ENCODE peak calls at places on chromosomes 13 and 19, in nine cellular contexts. N is thoracic aorta; T is lower lobe of right lung; O is PC-3; B is ascending aorta; Z is suprapubic skin; L is CD8-positive, alpha-beta T cell; Q is mucosa of descending colon; H is uterus. A is an unnamed sample. For H3K4me1, the result is how much of the 10 kb centered on the place peaks cover.

GRCh38 chr13:37014609-37015008 is 14.0 kb downstream of the EXOSC8 start:
- DNase-seq in N (no peak), T (no peak), O (no peak), B (no peak), Z (no peak), L (no peak), Q (no peak), H (no peak), A (no peak)

GRCh38 chr19:35539850-35540249 is 5.6 kb upstream of the TMEM147 start:
- DNase-seq in N (no peak), T (no peak), O (no peak), B (no peak), Z (no peak), L (no peak), Q (no peak), H (no peak), A (no peak)

GRCh38 chr13:37059848-37060192 is 332 bp upstream of the SUPT20H start:
- DNase-seq in N (no peak), T (no peak), O (no peak), B (no peak), Z (no peak), L (no peak), Q (no peak), H (no peak), A (no peak)

GRCh38 chr13:87656311-87656710 is 14.9 kb upstream of the SLITRK5 start:
- DNase-seq in N (no peak), T (no peak), O (peak), B (no peak), Z (no peak), L (no peak), Q (no peak), H (no peak), A (no peak)

GRCh38 chr19:3440082-3440481 is 40.2 kb downstream of the SMIM24 start:
- DNase-seq in N (no peak), T (peak), O (peak), B (no peak), Z (no peak), L (peak), Q (peak), H (no peak), A (no peak)

GRCh38 chr19:2242092-2242537 is 5.5 kb downstream of the SF3A2 start:
- DNase-seq in N (no peak), T (no peak), O (no peak), B (no peak), Z (no peak), L (no peak), Q (no peak), H (no peak), A (no peak)

GRCh38 chr19:18636183-18636968 is 452 bp upstream of the KLHL26 start:
- DNase-seq in N (peak), T (peak), O (peak), B (peak), Z (peak), L (peak), Q (peak), H (peak), A (peak)

GRCh38 chr19:41352609-41353465 is 885 bp downstream of the TGFB1 start:
- DNase-seq in N (no peak), T (peak), O (peak), B (peak), Z (no peak), L (peak), Q (peak), H (peak), A (peak)

GRCh38 chr13:105207586-105208293 is 1327.7 kb downstream of the EFNB2 start:
- DNase-seq in N (no peak), T (no peak), O (no peak), B (no peak), Z (no peak), L (no peak), Q (no peak), H (no peak), A (no peak)

GRCh38 chr13:51995677-51996551 is 15.3 kb downstream of the ATP7B start:
- DNase-seq in N (no peak), T (no peak), O (no peak), B (no peak), Z (no peak), L (no peak), Q (peak), H (no peak), A (no peak)

GRCh38 chr19:34278783-34279182 is 24.4 kb downstream of the GARRE1 start:
- DNase-seq in N (no peak), T (no peak), O (no peak), B (no peak), Z (no peak), L (no peak), Q (no peak), H (no peak), A (no peak)

DNA sequence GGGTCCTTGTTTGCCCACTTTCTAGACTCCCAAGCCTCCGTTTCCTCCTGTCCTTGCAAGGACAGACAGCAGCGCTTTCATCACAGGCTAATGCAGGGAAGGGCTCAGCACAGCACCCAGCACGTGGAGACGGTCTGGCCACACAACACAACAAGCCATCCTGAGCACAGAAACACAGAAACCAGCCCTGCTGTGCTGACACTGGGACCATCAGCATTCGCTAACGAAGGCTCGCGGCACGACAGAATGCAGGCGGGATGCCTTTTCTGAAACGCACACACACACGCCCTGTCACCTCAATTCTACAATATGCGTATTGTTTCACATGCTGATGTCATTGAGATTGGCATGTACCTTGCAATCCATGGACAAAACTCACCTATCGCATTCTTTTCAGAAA is 12.9 kb downstream of the AKT2 start:
- DNase-seq in N (no peak), T (no peak), O (no peak), B (no peak), Z (no peak), L (no peak), Q (no peak), H (no peak), A (no peak)
- H3K4me1 ChIP-seq in N (under half), T (under half), O (under half), B (under half), Z (under half), L (under half), Q (under half), H (under half), A (under half)

DNA sequence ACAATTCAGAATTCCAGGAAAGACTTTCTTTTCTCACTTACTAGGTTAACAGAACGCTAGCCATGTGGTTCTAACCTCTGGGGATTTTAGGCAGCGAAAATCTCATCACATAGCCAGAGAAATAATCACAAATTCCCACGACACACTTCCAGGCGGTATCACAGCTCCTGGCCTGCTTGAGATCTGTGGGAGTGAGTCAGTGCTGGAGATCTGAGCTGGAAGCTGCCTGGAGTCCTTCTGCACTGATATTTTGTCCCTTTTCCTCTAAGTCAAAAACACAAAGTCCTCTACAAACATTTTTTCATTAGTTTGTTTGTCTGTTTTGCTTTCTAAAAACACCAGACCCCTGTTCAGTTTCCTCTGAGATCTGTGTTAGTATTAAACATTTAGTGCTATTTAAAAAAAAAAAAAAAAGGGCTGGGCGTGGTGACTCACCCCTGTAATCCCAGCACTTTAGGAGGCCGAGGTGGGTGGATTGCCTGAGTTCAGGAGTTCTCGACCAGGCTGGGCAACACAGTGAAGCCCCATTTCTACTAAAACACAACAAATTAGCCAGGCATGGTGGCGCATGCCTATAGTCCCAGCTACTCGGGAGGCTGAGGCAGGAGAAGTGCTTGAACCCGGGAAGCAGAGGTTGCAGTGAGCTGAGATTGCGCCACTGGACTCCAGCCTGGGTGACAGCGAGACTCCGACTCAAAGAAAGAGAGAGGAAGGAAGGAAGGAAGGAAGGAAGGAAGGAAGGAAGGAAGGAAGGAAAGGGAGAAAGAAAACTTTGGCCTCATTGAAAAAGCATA is 12.2 kb upstream of the UBE2L5 start:
- DNase-seq in N (no peak), T (no peak), O (peak), B (peak), Z (no peak), L (no peak), Q (no peak), H (peak), A (no peak)
- H3K4me3 ChIP-seq in N (no peak), T (no peak), O (no peak), B (no peak), Z (no peak), L (no peak), Q (no peak), H (no peak), A (no peak)

GRCh38 chr19:10517361-10517759 is at the start of gene S1PR5:
- DNase-seq in N (no peak), T (no peak), O (no peak), B (no peak), Z (no peak), L (no peak), Q (no peak), H (no peak), A (peak)
- TF ChIP-seq CTCF in N (no peak), T (no peak), O (peak), B (no peak), Z (no peak), L (no peak), Q (no peak), H (no peak), A (no peak)

GRCh38 chr13:98504371-98504963 is 72.4 kb downstream of the STK24 start:
- DNase-seq in N (no peak), T (no peak), O (no peak), B (no peak), Z (no peak), L (no peak), Q (no peak), H (no peak), A (peak)
- H3K4me1 ChIP-seq in N (under half), T (half or more), O (under half), B (under half), Z (half or more), L (under half), Q (half or more), H (under half), A (half or more)

GRCh38 chr19:38316477-38317067 is 825 bp upstream of the YIF1B start:
- DNase-seq in N (no peak), T (no peak), O (no peak), B (no peak), Z (no peak), L (no peak), Q (no peak), H (no peak), A (no peak)

GRCh38 chr19:38315657-38316476 is at the start of gene YIF1B:
- DNase-seq in N (peak), T (peak), O (peak), B (peak), Z (peak), L (peak), Q (peak), H (peak), A (peak)

GRCh38 chr19:38318595-38319142 is 976 bp upstream of the KCNK6 start:
- DNase-seq in N (no peak), T (no peak), O (no peak), B (no peak), Z (no peak), L (no peak), Q (no peak), H (peak), A (no peak)

GRCh38 chr19:38319421-38320258 is at the start of gene KCNK6:
- DNase-seq in N (no peak), T (peak), O (no peak), B (no peak), Z (no peak), L (peak), Q (peak), H (peak), A (peak)

GRCh38 chr19:38317104-38317612 is 1.4 kb upstream of the YIF1B start:
- DNase-seq in N (no peak), T (no peak), O (no peak), B (no peak), Z (no peak), L (peak), Q (no peak), H (no peak), A (no peak)
- H3K4me3 ChIP-seq in N (peak), T (peak), O (no peak), B (no peak), Z (no peak), L (peak), Q (no peak), H (no peak), A (peak)

GRCh38 chr19:40136818-40137217 is 46.1 kb upstream of the ZNF780A start:
- DNase-seq in N (no peak), T (no peak), O (no peak), B (no peak), Z (no peak), L (no peak), Q (no peak), H (no peak), A (no peak)
- TF ChIP-seq CTCF in N (no peak), T (no peak), O (no peak), B (no peak), Z (no peak), L (no peak), Q (no peak), H (no peak), A (no peak)

DNA sequence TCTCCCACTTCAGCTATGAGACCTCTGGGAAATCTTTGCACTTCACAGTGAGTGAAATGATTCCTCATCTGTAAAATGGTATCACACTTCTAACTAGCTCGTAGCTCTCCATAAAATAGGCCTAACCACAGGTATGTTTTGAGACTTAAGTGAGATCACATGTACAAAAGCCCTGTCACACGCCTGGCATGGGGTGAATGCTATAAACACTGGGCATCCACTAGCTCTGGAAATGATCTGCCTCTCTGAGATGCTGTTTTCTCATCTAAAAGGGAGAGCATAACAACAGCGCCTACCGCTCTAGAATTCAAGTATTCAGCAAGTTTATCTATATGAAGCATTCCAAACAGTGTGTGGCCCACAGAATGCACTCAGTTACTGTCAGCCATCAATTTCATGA is 2.2 kb downstream of the AKT2 start:
- DNase-seq in N (no peak), T (no peak), O (no peak), B (no peak), Z (no peak), L (no peak), Q (no peak), H (no peak), A (no peak)
- H3K4me1 ChIP-seq in N (under half), T (half or more), O (under half), B (under half), Z (half or more), L (half or more), Q (under half), H (under half), A (half or more)

GRCh38 chr19:1122021-1122971 is 18.5 kb downstream of the GPX4 start:
- DNase-seq in N (no peak), T (peak), O (no peak), B (no peak), Z (no peak), L (no peak), Q (no peak), H (peak), A (no peak)
- H3K4me3 ChIP-seq in N (no peak), T (no peak), O (no peak), B (no peak), Z (no peak), L (no peak), Q (no peak), H (no peak), A (no peak)

GRCh38 chr13:27783111-27783510 is 9.2 kb upstream of the GSX1 start:
- DNase-seq in N (no peak), T (no peak), O (peak), B (no peak), Z (no peak), L (no peak), Q (no peak), H (no peak), A (no peak)
- TF ChIP-seq CTCF in N (no peak), T (peak), O (peak), B (no peak), Z (no peak), L (no peak), Q (no peak), H (no peak), A (no peak)

A was measured in upper lobe of right lung.